ENCODE peak calls at places on chromosomes 3 and 15, in nine cellular contexts. S is AG09319, N is thoracic aorta, F is GDM1, Q is spleen, X is mesenchymal stem cell, T is GM03348, Z is Daoy, B is choroid plexus epithelial cell. Y is an unnamed sample.

GRCh38 chr15:80450811-80451321 is 46.7 kb downstream of the ARNT2 start:
- DNase-seq in S (no peak), N (no peak), F (no peak), B (peak), T (no peak), X (no peak), Q (no peak), Z (no peak), Y (no peak)

GRCh38 chr15:88269371-88270062 is 13.0 kb upstream of the NTRK3 start:
- DNase-seq in F (no peak), N (no peak), Q (peak), B (no peak), Z (no peak), T (no peak), S (no peak), X (no peak), Y (no peak)

GRCh38 chr3:144760831-144761230 is 789.2 kb downstream of the DIPK2A start:
- DNase-seq in F (no peak), B (peak), S (no peak), T (no peak), Q (no peak), X (no peak), Z (no peak), N (no peak), Y (no peak)

GRCh38 chr3:36444909-36445308 is 64.6 kb downstream of the STAC start:
- DNase-seq in T (peak), Z (peak), S (no peak), F (no peak), B (peak), N (no peak), X (no peak), Q (no peak), Y (no peak)

GRCh38 chr15:77454265-77454664 is 33.6 kb downstream of the HMG20A start:
- DNase-seq in T (no peak), B (peak), N (no peak), Q (no peak), X (no peak), F (no peak), Z (no peak), S (no peak), Y (no peak)

GRCh38 chr3:157961665-157962064 is 144.6 kb downstream of the SHOX2 start:
- DNase-seq in B (no peak), F (no peak), Q (no peak), X (no peak), Z (no peak), S (no peak), T (no peak), N (no peak), Y (no peak)

GRCh38 chr15:100693451-100693850 is 91.1 kb downstream of the ASB7 start:
- DNase-seq in N (no peak), Z (no peak), S (no peak), X (no peak), F (no peak), Q (no peak), T (no peak), B (no peak), Y (no peak)

GRCh38 chr15:40830884-40831283 is 2.4 kb upstream of the PPP1R14D start:
- DNase-seq in X (no peak), N (no peak), Z (no peak), B (no peak), T (no peak), F (no peak), S (no peak), Q (no peak), Y (no peak)

GRCh38 chr3:44280077-44280476 is 38.4 kb downstream of the TOPAZ1 start:
- DNase-seq in B (no peak), F (no peak), Z (no peak), S (no peak), T (no peak), Q (no peak), N (no peak), X (no peak), Y (no peak)

GRCh38 chr3:44883999-44884431 is 9.6 kb downstream of the TGM4 start:
- DNase-seq in T (peak), X (peak), S (peak), F (no peak), Z (peak), B (peak), Q (no peak), N (no peak), Y (no peak)

GRCh38 chr3:16048435-16049318 is 125.8 kb upstream of the GALNT15 start:
- DNase-seq in T (peak), B (peak), F (peak), Z (peak), Q (no peak), N (no peak), S (no peak), X (peak), Y (no peak)

GRCh38 chr15:81809543-81809942 is 236.3 kb downstream of the MEX3B start:
- DNase-seq in T (no peak), B (peak), X (no peak), Q (no peak), S (no peak), F (peak), Z (peak), N (no peak), Y (no peak)

GRCh38 chr3:139797724-139798343 is 120.1 kb upstream of the NMNAT3 start:
- DNase-seq in N (no peak), T (no peak), B (peak), Z (peak), Q (no peak), X (peak), F (no peak), S (no peak), Y (no peak)

GRCh38 chr3:39133822-39134221 is 19.6 kb downstream of the CSRNP1 start:
- DNase-seq in B (no peak), N (no peak), X (no peak), Z (no peak), T (no peak), F (no peak), Q (peak), S (no peak), Y (no peak)

GRCh38 chr3:31105438-31106077 is 211.1 kb upstream of the GADL1 start:
- DNase-seq in Z (peak), N (no peak), Q (no peak), B (peak), S (peak), T (peak), F (no peak), X (peak), Y (no peak)

GRCh38 chr3:11556851-11557644 is 86.7 kb downstream of the VGLL4 start:
- DNase-seq in Z (peak), T (peak), Q (no peak), N (no peak), X (peak), F (no peak), B (peak), S (no peak), Y (no peak)

GRCh38 chr3:48989126-48989795 is 780 bp upstream of the P4HTM start:
- DNase-seq in S (no peak), B (no peak), F (no peak), Z (no peak), X (peak), Q (no peak), N (no peak), T (peak), Y (no peak)

GRCh38 chr15:47332481-47332880 is 384.8 kb upstream of the SEMA6D start:
- DNase-seq in B (no peak), S (no peak), T (no peak), F (no peak), Z (no peak), N (no peak), Q (no peak), X (peak), Y (no peak)

GRCh38 chr3:129824926-129825541 is 68.5 kb downstream of the TMCC1 start:
- DNase-seq in T (peak), B (peak), N (no peak), S (no peak), Z (peak), Q (no peak), X (peak), F (peak), Y (no peak)

GRCh38 chr3:129469026-129469425 is 29.0 kb downstream of the IFT122 start:
- DNase-seq in N (no peak), X (no peak), B (no peak), F (no peak), T (no peak), S (no peak), Q (no peak), Z (no peak), Y (no peak)

GRCh38 chr3:153757839-153758238 is 363.4 kb upstream of the ARHGEF26 start:
- DNase-seq in F (no peak), T (peak), B (peak), N (no peak), Q (no peak), S (no peak), X (no peak), Z (no peak), Y (no peak)

GRCh38 chr3:71511037-71511436 is 72.5 kb downstream of the FOXP1 start:
- DNase-seq in F (no peak), Q (no peak), B (peak), S (no peak), Z (peak), X (peak), N (no peak), T (peak), Y (no peak)

GRCh38 chr3:45060165-45060897 is 34.2 kb downstream of the CLEC3B start:
- DNase-seq in X (peak), B (no peak), Z (no peak), N (no peak), F (no peak), Q (no peak), T (no peak), S (no peak), Y (no peak)

GRCh38 chr3:110583373-110583935 is 488.2 kb upstream of the NECTIN3 start:
- DNase-seq in Q (no peak), X (no peak), B (no peak), Z (no peak), S (no peak), T (no peak), N (no peak), F (no peak), Y (no peak)

GRCh38 chr15:24956131-24956838 is 1.5 kb downstream of the SNRPN start:
- DNase-seq in Z (peak), B (peak), Q (peak), S (peak), T (peak), X (peak), N (peak), F (peak), Y (peak)

GRCh38 chr3:170355738-170356595 is 1.5 kb upstream of the SKIL start:
- DNase-seq in X (peak), Z (peak), B (peak), N (no peak), Q (peak), F (peak), S (no peak), T (peak), Y (no peak)